ENCODE peak calls at places on chromosomes 3 and 15, in seven cellular contexts. One of them, this sample, is unnamed.

GRCh38 chr3:65808407-65808806 is 230.3 kb downstream of the MAGI1 start:
- DNase-seq in mesendoderm: no peak
- DNase-seq in IMR-90: no peak
- DNase-seq in H9: no peak
- DNase-seq in H1: no peak
- DNase-seq in neuronal stem cell: no peak
- DNase-seq in mesenchymal stem cell: no peak
- DNase-seq in this sample: no peak

GRCh38 chr15:39543651-39544050 is 37.2 kb upstream of the THBS1 start:
- DNase-seq in H9: peak
- DNase-seq in H1: peak
- DNase-seq in mesenchymal stem cell: no peak
- DNase-seq in neuronal stem cell: no peak
- DNase-seq in mesendoderm: peak
- DNase-seq in IMR-90: no peak
- DNase-seq in this sample: no peak

GRCh38 chr3:129942296-129942695 is 32.2 kb upstream of the TRH start:
- DNase-seq in mesendoderm: peak
- DNase-seq in neuronal stem cell: peak
- DNase-seq in IMR-90: peak
- DNase-seq in mesenchymal stem cell: peak
- DNase-seq in H9: peak
- DNase-seq in H1: peak
- DNase-seq in this sample: peak

GRCh38 chr3:33980252-33980651 is 181.8 kb downstream of the PDCD6IP start:
- DNase-seq in mesenchymal stem cell: peak
- DNase-seq in mesendoderm: peak
- DNase-seq in IMR-90: peak
- DNase-seq in neuronal stem cell: no peak
- DNase-seq in H1: no peak
- DNase-seq in H9: no peak
- DNase-seq in this sample: peak

GRCh38 chr15:96325579-96326331 is 4.7 kb upstream of the NR2F2 start:
- DNase-seq in IMR-90: peak
- DNase-seq in H1: no peak
- DNase-seq in mesendoderm: peak
- DNase-seq in mesenchymal stem cell: peak
- DNase-seq in neuronal stem cell: no peak
- DNase-seq in H9: no peak
- DNase-seq in this sample: no peak

GRCh38 chr3:184808021-184808420 is 3.9 kb upstream of the VPS8 start:
- DNase-seq in mesendoderm: peak
- DNase-seq in mesenchymal stem cell: no peak
- DNase-seq in H1: peak
- DNase-seq in H9: peak
- DNase-seq in IMR-90: no peak
- DNase-seq in neuronal stem cell: peak
- DNase-seq in this sample: no peak

GRCh38 chr15:86040360-86041095 is 39.1 kb upstream of the AGBL1 start:
- DNase-seq in H9: peak
- DNase-seq in IMR-90: no peak
- DNase-seq in mesenchymal stem cell: no peak
- DNase-seq in neuronal stem cell: no peak
- DNase-seq in H1: peak
- DNase-seq in mesendoderm: peak
- DNase-seq in this sample: no peak

GRCh38 chr3:195078891-195079440 is 192.0 kb downstream of the XXYLT1 start:
- DNase-seq in H1: no peak
- DNase-seq in mesenchymal stem cell: no peak
- DNase-seq in IMR-90: no peak
- DNase-seq in H9: no peak
- DNase-seq in neuronal stem cell: no peak
- DNase-seq in mesendoderm: no peak
- DNase-seq in this sample: no peak

GRCh38 chr3:53079791-53080555 is 34.1 kb upstream of the SFMBT1 start:
- DNase-seq in mesendoderm: no peak
- DNase-seq in H9: peak
- DNase-seq in mesenchymal stem cell: no peak
- DNase-seq in neuronal stem cell: no peak
- DNase-seq in H1: no peak
- DNase-seq in IMR-90: no peak
- DNase-seq in this sample: no peak

GRCh38 chr3:89306535-89306934 is 199.1 kb downstream of the EPHA3 start:
- DNase-seq in H9: no peak
- DNase-seq in mesendoderm: no peak
- DNase-seq in neuronal stem cell: no peak
- DNase-seq in H1: no peak
- DNase-seq in IMR-90: no peak
- DNase-seq in mesenchymal stem cell: no peak
- DNase-seq in this sample: no peak

GRCh38 chr3:151213881-151214280 is 10.9 kb upstream of the GPR171 start:
- DNase-seq in IMR-90: peak
- DNase-seq in mesenchymal stem cell: peak
- DNase-seq in neuronal stem cell: no peak
- DNase-seq in H9: no peak
- DNase-seq in H1: no peak
- DNase-seq in mesendoderm: no peak
- DNase-seq in this sample: no peak

GRCh38 chr3:151209652-151210051 is 6.6 kb upstream of the GPR171 start:
- DNase-seq in neuronal stem cell: no peak
- DNase-seq in H1: no peak
- DNase-seq in mesenchymal stem cell: no peak
- DNase-seq in mesendoderm: no peak
- DNase-seq in H9: no peak
- DNase-seq in IMR-90: no peak
- DNase-seq in this sample: no peak

GRCh38 chr3:151214459-151214858 is 11.4 kb upstream of the GPR171 start:
- DNase-seq in neuronal stem cell: no peak
- DNase-seq in H1: no peak
- DNase-seq in mesenchymal stem cell: no peak
- DNase-seq in IMR-90: no peak
- DNase-seq in mesendoderm: peak
- DNase-seq in H9: no peak
- DNase-seq in this sample: no peak

GRCh38 chr3:151213151-151213550 is 10.1 kb upstream of the GPR171 start:
- DNase-seq in mesenchymal stem cell: no peak
- DNase-seq in mesendoderm: no peak
- DNase-seq in neuronal stem cell: no peak
- DNase-seq in H1: no peak
- DNase-seq in IMR-90: no peak
- DNase-seq in H9: no peak
- DNase-seq in this sample: no peak

DNA sequence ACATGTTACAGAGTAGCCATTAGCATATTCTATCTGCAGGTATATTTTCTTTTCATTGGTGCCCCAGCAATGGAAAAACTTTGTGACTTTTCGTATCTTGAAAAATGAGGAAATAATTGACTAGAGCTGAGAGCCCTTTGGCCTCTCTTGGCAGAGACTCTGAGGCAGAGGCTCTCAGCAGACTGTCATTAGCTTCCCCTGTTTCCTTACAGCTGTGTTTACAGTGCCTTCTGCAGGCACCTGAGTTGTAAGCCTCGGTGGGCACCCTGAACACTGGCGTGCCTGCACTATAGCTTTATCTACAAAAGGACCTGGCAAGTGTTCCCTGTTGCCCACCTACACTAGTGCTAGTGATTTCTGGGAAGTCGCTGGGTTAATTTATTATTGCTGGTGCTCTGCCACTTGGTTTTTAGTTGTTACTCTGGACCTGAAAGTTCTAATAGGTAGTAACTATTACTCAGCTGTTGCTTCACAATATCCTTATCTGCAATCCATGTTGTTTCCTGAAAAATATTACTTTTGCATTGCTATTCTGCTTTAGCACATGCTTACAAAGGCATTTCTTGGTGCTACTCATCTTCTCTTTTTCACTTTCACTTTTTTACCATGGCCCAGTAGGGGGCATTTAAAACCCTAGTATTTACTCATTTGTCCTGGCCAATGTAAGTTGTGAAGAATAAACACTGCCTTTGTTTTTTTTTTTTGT is 7.8 kb upstream of the GPR171 start:
- DNase-seq in H1: no peak
- DNase-seq in mesenchymal stem cell: no peak
- DNase-seq in neuronal stem cell: no peak
- DNase-seq in H9: no peak
- DNase-seq in mesendoderm: peak
- DNase-seq in IMR-90: no peak
- DNase-seq in this sample: peak
- H3K4me2 ChIP-seq in H1: no peak
- H3K4me2 ChIP-seq in mesenchymal stem cell: peak
- H3K4me2 ChIP-seq in neuronal stem cell: no peak
- H3K4me2 ChIP-seq in H9: no peak
- H3K4me2 ChIP-seq in mesendoderm: no peak
- H3K4me2 ChIP-seq in IMR-90: no peak
- H3K4me2 ChIP-seq in this sample: no peak

DNA sequence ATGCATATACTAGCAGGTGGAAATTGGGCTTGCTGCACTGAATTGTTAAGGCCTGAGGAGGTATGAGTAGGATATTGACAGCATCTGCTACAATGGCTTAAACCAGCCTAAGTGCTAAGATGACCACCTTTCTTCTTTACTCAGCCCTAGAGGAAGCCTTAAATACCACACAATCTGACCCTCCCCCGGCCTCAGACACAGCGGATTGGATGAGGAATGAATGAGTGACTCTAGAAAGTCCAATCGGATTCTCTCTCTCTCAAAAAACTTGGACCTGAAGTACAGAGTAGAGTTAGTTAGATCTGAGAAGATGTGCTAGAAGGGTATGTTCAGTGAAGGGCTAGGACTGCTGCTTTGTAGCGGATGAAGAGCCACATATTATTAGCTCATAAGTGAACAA is 39.9 kb upstream of the C3orf49 start:
- DNase-seq in H9: no peak
- DNase-seq in neuronal stem cell: no peak
- DNase-seq in IMR-90: no peak
- DNase-seq in mesendoderm: peak
- DNase-seq in mesenchymal stem cell: no peak
- DNase-seq in H1: no peak
- DNase-seq in this sample: no peak
- H4K8ac ChIP-seq in H9: no peak
- H4K8ac ChIP-seq in neuronal stem cell: no peak
- H4K8ac ChIP-seq in IMR-90: no peak
- H4K8ac ChIP-seq in mesendoderm: no peak
- H4K8ac ChIP-seq in mesenchymal stem cell: no peak
- H4K8ac ChIP-seq in H1: no peak
- H4K8ac ChIP-seq in this sample: no peak

DNA sequence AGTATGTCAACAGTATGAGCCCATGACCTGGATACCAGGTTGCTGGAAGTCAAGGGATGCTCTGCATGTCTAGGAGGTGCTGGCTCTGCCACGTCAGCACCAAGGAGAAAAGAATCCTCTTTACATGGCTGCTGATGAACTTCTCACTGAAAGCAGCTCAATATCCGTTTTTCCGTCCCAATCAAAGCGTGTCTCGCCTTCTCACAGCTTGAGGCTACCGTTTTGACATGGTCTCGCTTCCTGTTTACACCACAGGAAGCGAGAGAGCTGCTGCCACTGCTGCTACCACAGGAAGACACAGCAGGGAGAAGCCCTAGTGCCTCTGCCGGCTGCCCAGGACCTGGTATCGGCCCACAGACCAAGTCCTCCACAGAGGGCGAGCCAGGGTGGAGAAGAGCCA is 27.3 kb downstream of the STARD5 start:
- DNase-seq in H9: no peak
- DNase-seq in H1: no peak
- DNase-seq in mesenchymal stem cell: peak
- DNase-seq in mesendoderm: peak
- DNase-seq in IMR-90: no peak
- DNase-seq in neuronal stem cell: no peak
- DNase-seq in this sample: no peak
- H3K27ac ChIP-seq in H9: no peak
- H3K27ac ChIP-seq in H1: no peak
- H3K27ac ChIP-seq in mesenchymal stem cell: no peak
- H3K27ac ChIP-seq in mesendoderm: no peak
- H3K27ac ChIP-seq in IMR-90: no peak
- H3K27ac ChIP-seq in neuronal stem cell: no peak
- H3K27ac ChIP-seq in this sample: no peak

DNA sequence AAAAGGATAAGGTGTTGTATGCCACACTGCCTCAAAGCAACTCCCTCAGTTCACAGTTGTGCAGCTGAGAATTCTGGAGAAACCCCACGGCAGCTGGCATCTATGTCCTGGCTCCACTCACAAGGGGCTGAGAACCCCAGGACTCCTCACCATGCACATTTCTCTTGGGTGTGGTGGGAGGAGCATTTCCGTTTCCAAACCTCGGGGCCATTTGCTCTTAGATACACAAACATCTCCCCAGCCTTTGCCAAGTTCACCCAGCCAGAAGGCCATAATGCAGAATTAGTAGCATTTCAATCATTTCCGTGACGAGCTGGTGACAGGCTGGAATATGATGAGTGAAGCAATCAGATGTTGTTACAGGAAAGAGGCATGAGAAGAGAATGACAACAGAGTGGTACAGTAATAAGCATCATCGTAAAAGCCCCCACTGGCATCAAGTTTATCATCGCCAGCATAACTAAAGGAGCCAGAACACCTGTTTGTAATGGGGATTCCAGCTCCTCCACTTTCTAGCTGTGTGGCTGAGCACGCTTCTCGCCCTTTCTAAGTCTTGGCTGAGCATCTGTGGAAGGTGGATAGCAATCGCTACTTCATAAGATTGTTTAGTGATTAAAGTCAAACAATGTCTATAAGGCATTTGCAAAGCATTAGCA is 82.0 kb downstream of the LIPC start:
- DNase-seq in neuronal stem cell: no peak
- DNase-seq in H1: no peak
- DNase-seq in IMR-90: no peak
- DNase-seq in mesendoderm: no peak
- DNase-seq in mesenchymal stem cell: no peak
- DNase-seq in H9: no peak
- DNase-seq in this sample: no peak
- H3K4me2 ChIP-seq in neuronal stem cell: no peak
- H3K4me2 ChIP-seq in H1: no peak
- H3K4me2 ChIP-seq in IMR-90: no peak
- H3K4me2 ChIP-seq in mesendoderm: no peak
- H3K4me2 ChIP-seq in mesenchymal stem cell: no peak
- H3K4me2 ChIP-seq in H9: no peak
- H3K4me2 ChIP-seq in this sample: no peak

GRCh38 chr3:173135059-173135458 is 6.0 kb downstream of the SPATA16 start:
- DNase-seq in neuronal stem cell: no peak
- DNase-seq in H9: no peak
- DNase-seq in IMR-90: no peak
- DNase-seq in mesenchymal stem cell: no peak
- DNase-seq in mesendoderm: no peak
- DNase-seq in H1: no peak
- DNase-seq in this sample: no peak
- H4K8ac ChIP-seq in neuronal stem cell: no peak
- H4K8ac ChIP-seq in H9: no peak
- H4K8ac ChIP-seq in IMR-90: no peak
- H4K8ac ChIP-seq in mesenchymal stem cell: no peak
- H4K8ac ChIP-seq in mesendoderm: no peak
- H4K8ac ChIP-seq in H1: no peak
- H4K8ac ChIP-seq in this sample: no peak

GRCh38 chr3:188053710-188054379 is 100.1 kb upstream of the LPP start:
- DNase-seq in mesendoderm: no peak
- DNase-seq in IMR-90: no peak
- DNase-seq in H9: no peak
- DNase-seq in mesenchymal stem cell: no peak
- DNase-seq in H1: no peak
- DNase-seq in neuronal stem cell: no peak
- DNase-seq in this sample: no peak
- H3K27ac ChIP-seq in mesendoderm: no peak
- H3K27ac ChIP-seq in IMR-90: no peak
- H3K27ac ChIP-seq in H9: no peak
- H3K27ac ChIP-seq in mesenchymal stem cell: no peak
- H3K27ac ChIP-seq in H1: no peak
- H3K27ac ChIP-seq in neuronal stem cell: no peak
- H3K27ac ChIP-seq in this sample: no peak